ENCODE peak calls at places on chromosomes 4 and X, in four cellular contexts. One of them, this sample, is unnamed.

GRCh38 chr4:108056418-108056817 is 66.7 kb downstream of the HADH start:
- DNase-seq in MM.1S: peak; percentile 53
- DNase-seq in tibial nerve: no peak
- DNase-seq in endodermal cell: no peak
- DNase-seq in this sample: no peak

GRCh38 chrX:431032-431431 is 44.3 kb upstream of the PPP2R3B start:
- DNase-seq in MM.1S: no peak
- DNase-seq in endodermal cell: no peak
- DNase-seq in tibial nerve: no peak
- DNase-seq in this sample: no peak

GRCh38 chrX:72121381-72121780 is 10.3 kb downstream of the RTL5 start:
- DNase-seq in MM.1S: peak; percentile 63
- DNase-seq in tibial nerve: peak; percentile 69
- DNase-seq in endodermal cell: peak; percentile 10
- DNase-seq in this sample: peak; percentile 37

GRCh38 chr4:11546391-11547160 is 117.9 kb upstream of the HS3ST1 start:
- DNase-seq in endodermal cell: no peak
- DNase-seq in MM.1S: no peak
- DNase-seq in tibial nerve: no peak
- DNase-seq in this sample: no peak

GRCh38 chrX:104166735-104167436 is 633 bp downstream of the FAM199X start:
- DNase-seq in tibial nerve: peak; percentile 7
- DNase-seq in MM.1S: no peak
- DNase-seq in endodermal cell: no peak
- DNase-seq in this sample: no peak

GRCh38 chr4:47814896-47815295 is 23.0 kb downstream of the CORIN start:
- DNase-seq in tibial nerve: no peak
- DNase-seq in MM.1S: no peak
- DNase-seq in endodermal cell: no peak
- DNase-seq in this sample: no peak

GRCh38 chr4:37825943-37826281 is 574 bp upstream of the PGM2 start:
- DNase-seq in tibial nerve: no peak
- DNase-seq in endodermal cell: no peak
- DNase-seq in MM.1S: no peak
- DNase-seq in this sample: no peak

GRCh38 chr4:2932951-2933565 is 30.1 kb downstream of the NOP14 start:
- DNase-seq in tibial nerve: no peak
- DNase-seq in MM.1S: no peak
- DNase-seq in endodermal cell: peak; percentile 55
- DNase-seq in this sample: no peak

GRCh38 chr4:48396043-48396442 is 54.7 kb downstream of the SLAIN2 start:
- DNase-seq in tibial nerve: no peak
- DNase-seq in endodermal cell: no peak
- DNase-seq in MM.1S: no peak
- DNase-seq in this sample: no peak

GRCh38 chr4:184896868-184897715 is 71.3 kb upstream of the ACSL1 start:
- DNase-seq in MM.1S: no peak
- DNase-seq in tibial nerve: peak; percentile 70
- DNase-seq in endodermal cell: no peak
- DNase-seq in this sample: no peak

GRCh38 chr4:72391281-72391680 is 177.7 kb downstream of the ADAMTS3 start:
- DNase-seq in tibial nerve: no peak
- DNase-seq in endodermal cell: no peak
- DNase-seq in MM.1S: no peak
- DNase-seq in this sample: no peak

GRCh38 chr4:142353149-142353738 is 492.9 kb downstream of the INPP4B start:
- DNase-seq in MM.1S: peak; percentile 41
- DNase-seq in endodermal cell: no peak
- DNase-seq in tibial nerve: no peak
- DNase-seq in this sample: no peak

GRCh38 chr4:146335763-146336412 is 121.5 kb downstream of the REELD1 start:
- DNase-seq in endodermal cell: no peak
- DNase-seq in tibial nerve: no peak
- DNase-seq in MM.1S: no peak
- DNase-seq in this sample: no peak

GRCh38 chr4:21697583-21697982 is 251.0 kb downstream of the KCNIP4 start:
- DNase-seq in MM.1S: no peak
- DNase-seq in endodermal cell: peak; percentile 94
- DNase-seq in tibial nerve: no peak
- DNase-seq in this sample: no peak

GRCh38 chr4:89166971-89167475 is 55.7 kb downstream of the TIGD2 start:
- DNase-seq in MM.1S: no peak
- DNase-seq in tibial nerve: no peak
- DNase-seq in endodermal cell: no peak
- DNase-seq in this sample: no peak

GRCh38 chrX:40109288-40110008 is 11.7 kb upstream of the BCOR start:
- DNase-seq in tibial nerve: peak; percentile 56
- DNase-seq in MM.1S: peak; percentile 71
- DNase-seq in endodermal cell: peak; percentile 91
- DNase-seq in this sample: no peak

GRCh38 chr4:83751336-83751949 is 215.5 kb downstream of the GPAT3 start:
- DNase-seq in endodermal cell: no peak
- DNase-seq in MM.1S: no peak
- DNase-seq in tibial nerve: no peak
- DNase-seq in this sample: no peak

GRCh38 chrX:115562492-115562872 is 1.5 kb downstream of the PLS3 start:
- DNase-seq in tibial nerve: no peak
- DNase-seq in endodermal cell: no peak
- DNase-seq in MM.1S: no peak
- DNase-seq in this sample: no peak

GRCh38 chr4:169851750-169852149 is 94.0 kb upstream of the HPF1 start:
- DNase-seq in MM.1S: no peak
- DNase-seq in endodermal cell: no peak
- DNase-seq in tibial nerve: no peak
- DNase-seq in this sample: no peak

GRCh38 chr4:105677689-105678088 is 30.8 kb downstream of the INTS12 start:
- DNase-seq in MM.1S: no peak
- DNase-seq in tibial nerve: no peak
- DNase-seq in endodermal cell: no peak
- DNase-seq in this sample: no peak

GRCh38 chr4:182913036-182913435 is 4.2 kb downstream of the DCTD start:
- DNase-seq in endodermal cell: no peak
- DNase-seq in tibial nerve: no peak
- DNase-seq in MM.1S: no peak
- DNase-seq in this sample: no peak

GRCh38 chrX:155880586-155881157 is 473 bp upstream of the VAMP7 start:
- DNase-seq in MM.1S: no peak
- DNase-seq in tibial nerve: no peak
- DNase-seq in endodermal cell: no peak
- DNase-seq in this sample: no peak

GRCh38 chrX:135975421-135975820 is 1.6 kb upstream of the MMGT1 start:
- DNase-seq in MM.1S: no peak
- DNase-seq in tibial nerve: no peak
- DNase-seq in endodermal cell: no peak
- DNase-seq in this sample: no peak

GRCh38 chrX:135974279-135974856 is 580 bp upstream of the MMGT1 start:
- DNase-seq in endodermal cell: peak; percentile 89
- DNase-seq in tibial nerve: peak; percentile 63
- DNase-seq in MM.1S: peak; percentile 44
- DNase-seq in this sample: peak; percentile 14

GRCh38 chrX:135977611-135978010 is 3.8 kb upstream of the MMGT1 start:
- DNase-seq in MM.1S: no peak
- DNase-seq in endodermal cell: no peak
- DNase-seq in tibial nerve: no peak
- DNase-seq in this sample: no peak

GRCh38 chrX:135973548-135974278 is at the start of gene MMGT1:
- DNase-seq in MM.1S: peak; percentile 73
- DNase-seq in tibial nerve: peak; percentile 73
- DNase-seq in endodermal cell: peak; percentile 91
- DNase-seq in this sample: peak; percentile 64

DNA sequence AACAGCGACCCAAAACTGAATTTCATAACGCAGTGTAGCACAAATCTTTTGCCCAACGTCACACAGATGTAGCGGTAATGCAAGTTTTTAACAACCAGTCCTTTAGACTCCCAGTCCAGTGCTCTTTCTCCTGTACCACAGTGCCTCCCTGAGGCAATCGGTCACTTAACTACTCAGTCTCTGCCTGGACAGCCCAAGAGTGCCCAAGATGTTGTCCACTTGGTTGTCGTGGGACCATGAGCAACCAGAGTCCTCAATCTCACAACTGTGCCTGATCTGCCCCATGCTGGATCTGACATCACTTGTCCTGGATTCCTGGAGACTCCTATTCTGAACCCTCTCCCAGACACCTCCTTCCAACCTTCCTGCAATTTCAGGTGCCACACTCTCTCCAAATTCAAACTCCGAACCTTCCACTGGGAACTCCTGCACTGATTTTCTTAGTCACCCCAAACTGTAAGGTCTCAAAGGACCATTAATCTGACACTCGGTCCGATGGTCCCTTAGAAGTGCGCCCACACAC is 702 bp downstream of the MMGT1 start:
- DNase-seq in endodermal cell: no peak
- DNase-seq in tibial nerve: peak; percentile 5
- DNase-seq in MM.1S: peak; percentile 32
- DNase-seq in this sample: no peak
- TF ChIP-seq CTCF in endodermal cell: no peak
- TF ChIP-seq CTCF in tibial nerve: no peak
- TF ChIP-seq CTCF in MM.1S: peak; percentile 14
- TF ChIP-seq CTCF in this sample: no peak

DNA sequence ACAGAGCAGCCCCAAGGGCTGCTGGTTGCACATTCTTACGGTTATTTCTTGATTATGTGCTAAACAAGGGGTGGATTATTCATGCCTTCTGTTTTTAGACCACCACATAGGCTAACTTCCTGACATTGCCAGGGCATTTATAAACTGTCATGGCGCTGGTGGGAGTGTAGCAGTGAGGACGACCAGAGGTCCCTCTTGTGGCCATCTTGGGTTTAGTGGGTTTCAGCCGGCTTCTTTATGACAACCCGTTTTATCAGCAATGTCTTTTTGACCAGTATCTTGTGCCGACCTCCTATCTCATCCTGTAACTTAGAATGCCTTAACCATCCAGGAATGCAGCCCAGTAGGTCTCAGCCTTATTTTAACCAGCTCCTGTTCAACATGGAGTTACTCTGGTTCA is 212.4 kb upstream of the GRID2 start:
- DNase-seq in tibial nerve: no peak
- DNase-seq in MM.1S: peak; percentile 55
- DNase-seq in endodermal cell: peak; percentile 80
- DNase-seq in this sample: no peak
- TF ChIP-seq CTCF in tibial nerve: no peak
- TF ChIP-seq CTCF in MM.1S: peak; percentile 45
- TF ChIP-seq CTCF in endodermal cell: peak; percentile 82
- TF ChIP-seq CTCF in this sample: no peak

GRCh38 chr4:170872794-170873193 is 783.0 kb upstream of the AADAT start:
- DNase-seq in tibial nerve: no peak
- DNase-seq in endodermal cell: no peak
- DNase-seq in MM.1S: no peak
- DNase-seq in this sample: no peak

GRCh38 chr4:170875868-170876267 is 786.1 kb upstream of the AADAT start:
- DNase-seq in MM.1S: no peak
- DNase-seq in tibial nerve: no peak
- DNase-seq in endodermal cell: no peak
- DNase-seq in this sample: no peak
- TF ChIP-seq CTCF in MM.1S: no peak
- TF ChIP-seq CTCF in tibial nerve: no peak
- TF ChIP-seq CTCF in endodermal cell: peak; percentile 74
- TF ChIP-seq CTCF in this sample: no peak

DNA sequence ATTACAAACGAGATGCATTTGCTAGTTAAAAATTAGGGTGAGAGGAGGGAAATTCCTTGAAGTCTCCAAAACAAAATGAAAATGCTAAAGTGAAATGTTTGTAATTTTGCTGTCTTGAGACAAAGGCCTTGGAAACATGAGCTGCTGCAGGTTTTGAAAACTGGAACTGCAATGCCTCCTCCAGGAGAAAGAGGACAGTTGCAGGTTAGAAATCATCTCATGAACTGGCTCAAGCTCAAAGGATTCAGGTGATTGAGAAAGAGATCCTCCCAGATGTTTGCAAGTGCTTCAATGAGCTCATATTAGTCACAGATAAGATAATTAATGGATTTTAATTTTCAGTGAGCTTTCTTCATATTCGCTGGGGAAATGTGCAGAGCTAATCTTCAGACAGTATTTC is 32.4 kb downstream of the SMPX start:
- DNase-seq in tibial nerve: no peak
- DNase-seq in endodermal cell: no peak
- DNase-seq in MM.1S: peak; percentile 15
- DNase-seq in this sample: no peak
- TF ChIP-seq CTCF in tibial nerve: peak; percentile 24
- TF ChIP-seq CTCF in endodermal cell: peak; percentile 87
- TF ChIP-seq CTCF in MM.1S: peak; percentile 12
- TF ChIP-seq CTCF in this sample: no peak

This sample was measured in natural killer cell.